ENCODE peak calls at places on chromosome 20, in seven cellular contexts. F is AG04449; S is GM23338; W is tibial nerve; M is retina; N is effector memory CD8-positive, alpha-beta T cell; H is H7. A is an unnamed sample.

GRCh38 chr20:14960837-14961236 is 623.4 kb upstream of the FLRT3 start:
- DNase-seq in F (no peak), S (no peak), W (no peak), M (no peak), N (no peak), H (no peak), A (no peak)

GRCh38 chr20:53826090-53826489 is 232.5 kb upstream of the ZNF217 start:
- DNase-seq in F (no peak), S (no peak), W (no peak), M (no peak), N (no peak), H (no peak), A (no peak)

GRCh38 chr20:36372671-36373070 is 66.5 kb downstream of the DLGAP4 start:
- DNase-seq in F (no peak), S (no peak), W (no peak), M (no peak), N (no peak), H (no peak), A (no peak)

GRCh38 chr20:36866681-36867485 is 9.1 kb upstream of the TLDC2 start:
- DNase-seq in F (no peak), S (no peak), W (no peak), M (no peak), N (no peak), H (no peak), A (no peak)

GRCh38 chr20:62356948-62357667 is 10.0 kb downstream of the LAMA5 start:
- DNase-seq in F (no peak), S (no peak), W (no peak), M (no peak), N (no peak), H (no peak), A (no peak)

GRCh38 chr20:53623454-53624206 is 30.0 kb upstream of the ZNF217 start:
- DNase-seq in F (no peak), S (peak), W (peak), M (peak), N (no peak), H (peak), A (no peak)

GRCh38 chr20:61186771-61187170 is 65.3 kb upstream of the CDH4 start:
- DNase-seq in F (no peak), S (no peak), W (no peak), M (no peak), N (no peak), H (no peak), A (peak)

GRCh38 chr20:48234951-48235350 is 449.7 kb upstream of the SULF2 start:
- DNase-seq in F (no peak), S (no peak), W (no peak), M (no peak), N (no peak), H (no peak), A (no peak)

GRCh38 chr20:3679749-3680700 is 1.8 kb downstream of the ADAM33 start:
- DNase-seq in F (peak), S (peak), W (no peak), M (no peak), N (no peak), H (peak), A (peak)

GRCh38 chr20:59632426-59633113 is 28.2 kb downstream of the PHACTR3 start:
- DNase-seq in F (no peak), S (no peak), W (no peak), M (no peak), N (no peak), H (no peak), A (no peak)

GRCh38 chr20:52150440-52151258 is 40.9 kb downstream of the ZFP64 start:
- DNase-seq in F (no peak), S (peak), W (no peak), M (peak), N (peak), H (peak), A (peak)

GRCh38 chr20:21315138-21315537 is 12.0 kb downstream of the XRN2 start:
- DNase-seq in F (peak), S (no peak), W (no peak), M (no peak), N (no peak), H (no peak), A (peak)

GRCh38 chr20:53364617-53365016 is 229.0 kb downstream of the ZNF217 start:
- DNase-seq in F (no peak), S (no peak), W (no peak), M (no peak), N (no peak), H (no peak), A (no peak)

GRCh38 chr20:38764563-38765355 is 16.5 kb downstream of the ACTR5 start:
- DNase-seq in F (peak), S (no peak), W (no peak), M (peak), N (peak), H (no peak), A (peak)

GRCh38 chr20:3889489-3890409 is 562 bp downstream of the PANK2 start:
- DNase-seq in F (no peak), S (peak), W (peak), M (peak), N (no peak), H (peak), A (no peak)

GRCh38 chr20:478949-479429 is 16.7 kb upstream of the TBC1D20 start:
- DNase-seq in F (no peak), S (peak), W (no peak), M (peak), N (peak), H (peak), A (no peak)

GRCh38 chr20:57612916-57613315 is 7.3 kb downstream of the ZBP1 start:
- DNase-seq in F (no peak), S (no peak), W (no peak), M (no peak), N (no peak), H (peak), A (no peak)

GRCh38 chr20:61322151-61322860 is 70.2 kb downstream of the CDH4 start:
- DNase-seq in F (no peak), S (no peak), W (no peak), M (no peak), N (no peak), H (no peak), A (no peak)

GRCh38 chr20:62605236-62605948 is 36.9 kb upstream of the SLCO4A1 start:
- DNase-seq in F (no peak), S (no peak), W (no peak), M (no peak), N (no peak), H (no peak), A (no peak)

GRCh38 chr20:62179162-62179504 is 3.7 kb upstream of the MTG2 start:
- DNase-seq in F (no peak), S (no peak), W (no peak), M (no peak), N (no peak), H (no peak), A (no peak)

GRCh38 chr20:31717478-31717946 is 5.2 kb downstream of the BCL2L1 start:
- DNase-seq in F (no peak), S (no peak), W (no peak), M (no peak), N (no peak), H (no peak), A (no peak)

GRCh38 chr20:43752561-43753301 is 25.9 kb upstream of the GTSF1L start:
- DNase-seq in F (peak), S (no peak), W (no peak), M (no peak), N (no peak), H (no peak), A (peak)

GRCh38 chr20:18465536-18466200 is 1.2 kb downstream of the DZANK1 start:
- DNase-seq in F (no peak), S (no peak), W (no peak), M (no peak), N (no peak), H (no peak), A (no peak)

GRCh38 chr20:63035284-63036185 is 28.8 kb upstream of the BHLHE23 start:
- DNase-seq in F (no peak), S (peak), W (no peak), M (no peak), N (no peak), H (peak), A (no peak)

GRCh38 chr20:22944062-22944461 is 91.0 kb upstream of the SSTR4 start:
- DNase-seq in F (no peak), S (no peak), W (no peak), M (no peak), N (no peak), H (no peak), A (no peak)

GRCh38 chr20:52410182-52410647 is 218.6 kb upstream of the ZFP64 start:
- DNase-seq in F (no peak), S (no peak), W (no peak), M (no peak), N (peak), H (no peak), A (peak)

GRCh38 chr20:42549496-42549895 is 640.2 kb downstream of the PTPRT start:
- DNase-seq in F (no peak), S (no peak), W (no peak), M (no peak), N (no peak), H (no peak), A (no peak)

GRCh38 chr20:59044796-59045195 is 2.2 kb upstream of the PRELID3B start:
- DNase-seq in F (no peak), S (no peak), W (no peak), M (no peak), N (no peak), H (no peak), A (no peak)

GRCh38 chr20:24364464-24364863 is 105.0 kb upstream of the SYNDIG1 start:
- DNase-seq in F (no peak), S (no peak), W (no peak), M (no peak), N (no peak), H (no peak), A (no peak)

GRCh38 chr20:63215101-63216040 is 560 bp downstream of the YTHDF1 start:
- DNase-seq in F (no peak), S (peak), W (no peak), M (peak), N (no peak), H (peak), A (no peak)

GRCh38 chr20:21102252-21102609 is 3.9 kb downstream of the LINC00237 start:
- DNase-seq in F (no peak), S (peak), W (no peak), M (no peak), N (no peak), H (peak), A (no peak)

GRCh38 chr20:57693002-57693582 is 16.7 kb downstream of the PMEPA1 start:
- DNase-seq in F (no peak), S (peak), W (no peak), M (no peak), N (no peak), H (peak), A (no peak)